ENCODE peak calls at places on chromosome 2, in eight cellular contexts. Y, L, A, I, D, Q, H and C are unnamed samples.

GRCh38 chr2:213544940-213545339 is 260.7 kb downstream of the SPAG16 start:
- DNase-seq in Y (no peak), L (no peak), A (no peak), I (no peak), D (no peak), Q (no peak), H (no peak), C (no peak)

GRCh38 chr2:121483021-121483420 is 47.7 kb upstream of the RNU4ATAC start:
- DNase-seq in Y (no peak), L (peak; percentile 39), A (no peak), I (no peak), D (no peak), Q (no peak), H (no peak), C (no peak)

GRCh38 chr2:147046473-147046872 is 798.4 kb upstream of the ACVR2A start:
- DNase-seq in Y (no peak), L (no peak), A (no peak), I (no peak), D (no peak), Q (no peak), H (no peak), C (no peak)

GRCh38 chr2:65885266-65885665 is 452.9 kb upstream of the SPRED2 start:
- DNase-seq in Y (no peak), L (no peak), A (no peak), I (no peak), D (no peak), Q (no peak), H (no peak), C (no peak)

GRCh38 chr2:222892321-222892720 is 31.5 kb downstream of the ACSL3 start:
- DNase-seq in Y (no peak), L (peak; percentile 64), A (no peak), I (peak; percentile 82), D (no peak), Q (no peak), H (no peak), C (no peak)

GRCh38 chr2:227238242-227239237 is 74.1 kb downstream of the COL4A3 start:
- DNase-seq in Y (peak; percentile 3), L (peak; percentile 61), A (peak; percentile 68), I (peak; percentile 60), D (peak; percentile 56), Q (peak; percentile 73), H (peak; percentile 75), C (peak; percentile 62)

GRCh38 chr2:170313636-170314348 is 135.8 kb downstream of the MYO3B start:
- DNase-seq in Y (no peak), L (no peak), A (no peak), I (no peak), D (no peak), Q (no peak), H (no peak), C (no peak)

GRCh38 chr2:201413143-201413542 is 38.1 kb downstream of the TRAK2 start:
- DNase-seq in Y (no peak), L (no peak), A (no peak), I (no peak), D (no peak), Q (no peak), H (no peak), C (no peak)

GRCh38 chr2:216690451-216691209 is 4.7 kb downstream of the IGFBP5 start:
- DNase-seq in Y (peak; percentile 63), L (peak; percentile 66), A (peak; percentile 80), I (peak; percentile 77), D (no peak), Q (no peak), H (peak; percentile 93), C (no peak)

GRCh38 chr2:3523551-3524041 is 4.3 kb upstream of the ADI1 start:
- DNase-seq in Y (no peak), L (peak; percentile 49), A (no peak), I (peak; percentile 37), D (no peak), Q (no peak), H (no peak), C (no peak)

GRCh38 chr2:119024568-119024967 is 82.6 kb downstream of the MARCO start:
- DNase-seq in Y (no peak), L (no peak), A (no peak), I (no peak), D (no peak), Q (no peak), H (no peak), C (no peak)

GRCh38 chr2:42025151-42025582 is 22.7 kb upstream of the PKDCC start:
- DNase-seq in Y (no peak), L (peak; percentile 71), A (peak; percentile 64), I (peak; percentile 32), D (no peak), Q (no peak), H (no peak), C (no peak)
- H3K4me1 ChIP-seq in Y (peaks cover 22% of the 10 kb centered on the region), L (peaks cover 17% of the 10 kb centered on the region), A (peaks cover 16% of the 10 kb centered on the region), I (peaks cover 22% of the 10 kb centered on the region), D (no peaks in the 10 kb centered on the region), Q (peaks cover 33% of the 10 kb centered on the region), H (peaks cover 12% of the 10 kb centered on the region), C (no peaks in the 10 kb centered on the region)

DNA sequence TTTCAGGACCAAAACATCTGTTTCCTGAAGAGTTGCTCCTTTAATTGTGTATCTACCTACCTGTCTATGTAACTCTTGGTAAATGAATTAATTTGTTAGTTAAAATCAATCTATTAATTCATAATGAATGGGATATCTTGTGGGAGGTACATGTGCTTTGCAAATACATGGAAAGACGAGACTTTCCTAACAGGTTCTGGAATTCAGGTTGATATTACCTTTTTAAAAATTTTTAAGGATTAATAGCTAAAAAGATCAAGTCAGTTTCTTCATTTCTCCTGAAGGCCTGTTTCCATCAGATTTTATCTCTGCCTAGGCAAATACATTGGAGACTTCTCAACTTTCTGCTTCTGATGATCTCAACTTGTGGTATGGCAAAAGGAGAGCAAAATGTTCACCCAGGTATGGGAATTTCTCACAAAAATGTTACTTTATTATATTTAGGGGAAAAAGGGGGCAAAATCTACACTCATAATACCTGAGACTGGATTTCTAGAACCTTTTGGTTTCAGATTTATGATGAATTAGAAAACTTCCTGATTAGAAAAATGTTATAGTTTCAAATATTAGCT is 7.4 kb downstream of the TFPI start:
- DNase-seq in Y (no peak), L (no peak), A (no peak), I (no peak), D (no peak), Q (no peak), H (no peak), C (no peak)
- H3K4me1 ChIP-seq in Y (peaks cover 18% of the 10 kb centered on the region), L (peaks cover 14% of the 10 kb centered on the region), A (peaks cover 3% of the 10 kb centered on the region), I (peaks cover 3% of the 10 kb centered on the region), D (no peaks in the 10 kb centered on the region), Q (no peaks in the 10 kb centered on the region), H (peaks cover 3% of the 10 kb centered on the region), C (peaks cover 53% of the 10 kb centered on the region)

DNA sequence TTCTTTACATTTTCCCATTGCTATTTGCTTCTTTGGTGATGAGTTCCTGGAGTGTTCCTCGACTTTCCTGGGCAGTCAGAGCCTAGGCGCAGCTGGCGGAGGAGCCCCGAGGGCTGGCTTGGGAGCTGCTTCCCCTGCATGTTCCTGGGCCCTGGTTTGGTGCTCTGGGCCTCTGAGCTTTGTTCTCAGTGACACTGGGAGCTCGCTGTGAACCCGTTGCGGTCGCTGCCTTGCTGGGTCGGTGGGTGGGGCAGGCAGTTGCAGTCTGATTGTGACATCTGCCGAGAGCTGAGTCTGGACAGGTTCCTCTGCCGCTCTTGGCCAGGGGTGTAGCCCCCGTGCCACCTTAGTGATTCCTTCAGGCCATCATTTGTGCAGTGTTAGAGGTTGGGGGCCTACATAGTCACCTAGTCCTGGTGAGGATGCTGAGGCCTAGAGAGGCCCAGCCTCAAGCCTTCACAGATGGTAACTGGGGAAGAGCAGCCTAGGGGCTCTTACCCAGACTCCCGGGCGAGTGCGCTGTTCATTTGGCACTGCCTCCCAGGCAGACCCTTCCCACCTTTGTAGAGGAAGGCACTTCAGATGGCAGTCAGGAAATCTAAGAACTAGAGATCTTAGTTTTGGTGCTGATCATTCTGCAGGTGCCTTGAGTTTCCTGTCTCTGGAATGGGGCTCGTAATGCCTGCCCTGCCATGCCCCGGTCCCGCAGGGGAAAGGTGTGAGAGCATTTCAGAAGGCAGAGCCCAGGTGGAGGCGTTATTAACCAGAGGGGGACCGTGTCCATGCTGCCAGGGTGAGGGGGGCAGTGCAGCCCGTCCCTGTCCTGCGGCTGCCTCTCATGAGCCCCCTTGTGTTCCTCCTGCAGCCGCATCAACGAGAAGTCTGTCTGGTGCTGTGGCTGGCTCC is 8.4 kb downstream of the ASB1 start:
- DNase-seq in Y (no peak), L (no peak), A (no peak), I (no peak), D (no peak), Q (no peak), H (no peak), C (no peak)
- H3K4me1 ChIP-seq in Y (peaks cover 13% of the 10 kb centered on the region), L (peaks cover 28% of the 10 kb centered on the region), A (peaks cover 2% of the 10 kb centered on the region), I (peaks cover 8% of the 10 kb centered on the region), D (no peaks in the 10 kb centered on the region), Q (no peaks in the 10 kb centered on the region), H (peaks cover 4% of the 10 kb centered on the region), C (peaks cover 18% of the 10 kb centered on the region)

GRCh38 chr2:85184231-85184630 is 51.0 kb downstream of the TCF7L1 start:
- DNase-seq in Y (no peak), L (no peak), A (no peak), I (no peak), D (no peak), Q (no peak), H (no peak), C (no peak)

GRCh38 chr2:85183078-85183477 is 49.9 kb downstream of the TCF7L1 start:
- DNase-seq in Y (no peak), L (peak; percentile 19), A (no peak), I (no peak), D (no peak), Q (no peak), H (no peak), C (no peak)

GRCh38 chr2:85185431-85185940 is 52.3 kb downstream of the TCF7L1 start:
- DNase-seq in Y (no peak), L (peak; percentile 50), A (no peak), I (no peak), D (no peak), Q (no peak), H (no peak), C (no peak)

GRCh38 chr2:85183481-85183880 is 50.3 kb downstream of the TCF7L1 start:
- DNase-seq in Y (no peak), L (peak; percentile 82), A (no peak), I (no peak), D (no peak), Q (no peak), H (no peak), C (no peak)

DNA sequence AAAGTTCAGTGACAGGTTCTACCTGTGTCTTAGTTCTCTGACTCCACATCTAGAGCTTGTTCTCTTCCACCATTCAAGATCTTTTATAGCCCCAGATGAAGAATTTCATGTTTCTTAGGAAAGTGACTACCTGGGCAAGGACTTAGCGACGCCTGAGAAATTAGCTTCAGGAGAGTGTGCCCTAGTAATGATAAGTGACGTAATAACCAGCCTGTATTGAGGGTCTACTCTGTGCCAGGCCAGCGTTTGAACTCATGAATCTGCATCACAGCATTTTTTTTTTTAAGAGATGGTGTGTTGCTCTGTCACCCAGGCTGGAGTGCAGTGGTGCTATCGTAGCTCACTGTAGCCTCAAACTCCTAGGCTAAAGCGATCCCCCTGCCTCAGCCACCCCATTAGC is 51.8 kb downstream of the TCF7L1 start:
- DNase-seq in Y (no peak), L (no peak), A (no peak), I (no peak), D (no peak), Q (no peak), H (no peak), C (no peak)
- H3K4me1 ChIP-seq in Y (peaks cover 30% of the 10 kb centered on the region), L (peaks cover 18% of the 10 kb centered on the region), A (peaks cover 17% of the 10 kb centered on the region), I (peaks cover 20% of the 10 kb centered on the region), D (no peaks in the 10 kb centered on the region), Q (peaks cover 16% of the 10 kb centered on the region), H (peaks cover 3% of the 10 kb centered on the region), C (no peaks in the 10 kb centered on the region)

GRCh38 chr2:25079050-25079635 is 37.3 kb downstream of the EFR3B start:
- DNase-seq in Y (no peak), L (no peak), A (no peak), I (no peak), D (no peak), Q (no peak), H (peak; percentile 12), C (no peak)
- H3K4me1 ChIP-seq in Y (peaks cover 11% of the 10 kb centered on the region), L (peaks cover 5% of the 10 kb centered on the region), A (peaks cover 10% of the 10 kb centered on the region), I (peaks cover 8% of the 10 kb centered on the region), D (peaks cover 4% of the 10 kb centered on the region), Q (peaks cover 2% of the 10 kb centered on the region), H (peaks cover 13% of the 10 kb centered on the region), C (no peaks in the 10 kb centered on the region)

GRCh38 chr2:196244966-196245365 is 73.6 kb upstream of the STK17B start:
- DNase-seq in Y (no peak), L (peak; percentile 60), A (no peak), I (peak; percentile 61), D (no peak), Q (no peak), H (no peak), C (no peak)
- H3K4me1 ChIP-seq in Y (peaks cover 41% of the 10 kb centered on the region), L (peaks cover 9% of the 10 kb centered on the region), A (peaks cover 7% of the 10 kb centered on the region), I (peaks cover 2% of the 10 kb centered on the region), D (peaks cover 68% of the 10 kb centered on the region), Q (no peaks in the 10 kb centered on the region), H (peaks cover 5% of the 10 kb centered on the region), C (no peaks in the 10 kb centered on the region)